ENCODE peak calls at places on chromosomes 16 and 17, in seven cellular contexts. One of them, this sample, is unnamed.

GRCh38 chr16:67277999-67278772 is 1.1 kb upstream of the PLEKHG4 start:
- DNase-seq in AG09309: peak
- DNase-seq in HCT116: no peak
- DNase-seq in WERI-Rb-1: no peak
- DNase-seq in prostate gland: no peak
- DNase-seq in right atrium auricular region: no peak
- DNase-seq in astrocyte of the cerebellum: peak
- DNase-seq in this sample: peak

GRCh38 chr17:55735784-55736405 is 13.2 kb upstream of the TMEM100 start:
- DNase-seq in WERI-Rb-1: no peak
- DNase-seq in AG09309: no peak
- DNase-seq in right atrium auricular region: no peak
- DNase-seq in astrocyte of the cerebellum: no peak
- DNase-seq in prostate gland: no peak
- DNase-seq in HCT116: peak
- DNase-seq in this sample: peak

GRCh38 chr16:20321671-20322070 is 5.6 kb downstream of the GP2 start:
- DNase-seq in prostate gland: no peak
- DNase-seq in AG09309: no peak
- DNase-seq in HCT116: no peak
- DNase-seq in astrocyte of the cerebellum: no peak
- DNase-seq in WERI-Rb-1: no peak
- DNase-seq in right atrium auricular region: no peak
- DNase-seq in this sample: no peak

GRCh38 chr17:3810019-3810418 is 9.0 kb upstream of the ITGAE start:
- DNase-seq in AG09309: no peak
- DNase-seq in astrocyte of the cerebellum: no peak
- DNase-seq in HCT116: no peak
- DNase-seq in prostate gland: no peak
- DNase-seq in right atrium auricular region: no peak
- DNase-seq in WERI-Rb-1: no peak
- DNase-seq in this sample: no peak

GRCh38 chr17:58335061-58335731 is 6.6 kb upstream of the TSPOAP1 start:
- DNase-seq in AG09309: no peak
- DNase-seq in WERI-Rb-1: no peak
- DNase-seq in prostate gland: no peak
- DNase-seq in HCT116: no peak
- DNase-seq in right atrium auricular region: no peak
- DNase-seq in astrocyte of the cerebellum: no peak
- DNase-seq in this sample: no peak

GRCh38 chr16:51374346-51374745 is 223.3 kb upstream of the SALL1 start:
- DNase-seq in prostate gland: no peak
- DNase-seq in right atrium auricular region: no peak
- DNase-seq in WERI-Rb-1: no peak
- DNase-seq in HCT116: no peak
- DNase-seq in AG09309: peak
- DNase-seq in astrocyte of the cerebellum: peak
- DNase-seq in this sample: peak

GRCh38 chr16:87436225-87437172 is 44.4 kb downstream of the MAP1LC3B start:
- DNase-seq in HCT116: no peak
- DNase-seq in prostate gland: no peak
- DNase-seq in astrocyte of the cerebellum: peak
- DNase-seq in WERI-Rb-1: no peak
- DNase-seq in AG09309: no peak
- DNase-seq in right atrium auricular region: no peak
- DNase-seq in this sample: peak

GRCh38 chr17:37490638-37491614 is 1.2 kb downstream of the DUSP14 start:
- DNase-seq in prostate gland: peak
- DNase-seq in AG09309: no peak
- DNase-seq in astrocyte of the cerebellum: peak
- DNase-seq in right atrium auricular region: peak
- DNase-seq in WERI-Rb-1: no peak
- DNase-seq in HCT116: peak
- DNase-seq in this sample: peak

GRCh38 chr17:69919789-69920188 is 155.2 kb upstream of the KCNJ16 start:
- DNase-seq in AG09309: no peak
- DNase-seq in astrocyte of the cerebellum: no peak
- DNase-seq in WERI-Rb-1: no peak
- DNase-seq in prostate gland: no peak
- DNase-seq in HCT116: no peak
- DNase-seq in right atrium auricular region: no peak
- DNase-seq in this sample: no peak

GRCh38 chr16:477758-478157 is 49.8 kb upstream of the CAPN15 start:
- DNase-seq in prostate gland: no peak
- DNase-seq in AG09309: no peak
- DNase-seq in WERI-Rb-1: no peak
- DNase-seq in right atrium auricular region: no peak
- DNase-seq in HCT116: no peak
- DNase-seq in astrocyte of the cerebellum: no peak
- DNase-seq in this sample: no peak

GRCh38 chr17:57523926-57524634 is 221.0 kb downstream of the CCDC182 start:
- DNase-seq in WERI-Rb-1: peak
- DNase-seq in right atrium auricular region: no peak
- DNase-seq in HCT116: peak
- DNase-seq in prostate gland: peak
- DNase-seq in astrocyte of the cerebellum: no peak
- DNase-seq in AG09309: no peak
- DNase-seq in this sample: peak

GRCh38 chr16:88905563-88905962 is 39.1 kb upstream of the PABPN1L start:
- DNase-seq in astrocyte of the cerebellum: no peak
- DNase-seq in AG09309: no peak
- DNase-seq in WERI-Rb-1: no peak
- DNase-seq in HCT116: no peak
- DNase-seq in right atrium auricular region: no peak
- DNase-seq in prostate gland: no peak
- DNase-seq in this sample: no peak

GRCh38 chr17:57636274-57636673 is 108.8 kb downstream of the CCDC182 start:
- DNase-seq in HCT116: no peak
- DNase-seq in astrocyte of the cerebellum: no peak
- DNase-seq in prostate gland: no peak
- DNase-seq in right atrium auricular region: no peak
- DNase-seq in WERI-Rb-1: peak
- DNase-seq in AG09309: no peak
- DNase-seq in this sample: no peak

GRCh38 chr16:68367034-68367433 is 56.2 kb downstream of the PRMT7 start:
- DNase-seq in astrocyte of the cerebellum: no peak
- DNase-seq in HCT116: peak
- DNase-seq in AG09309: no peak
- DNase-seq in WERI-Rb-1: peak
- DNase-seq in prostate gland: no peak
- DNase-seq in right atrium auricular region: no peak
- DNase-seq in this sample: peak

GRCh38 chr16:64534180-64534780 is 587.6 kb downstream of the CDH11 start:
- DNase-seq in AG09309: no peak
- DNase-seq in WERI-Rb-1: no peak
- DNase-seq in HCT116: no peak
- DNase-seq in right atrium auricular region: no peak
- DNase-seq in astrocyte of the cerebellum: no peak
- DNase-seq in prostate gland: no peak
- DNase-seq in this sample: peak

GRCh38 chr17:27800522-27800921 is at the start of gene NOS2:
- DNase-seq in HCT116: no peak
- DNase-seq in prostate gland: no peak
- DNase-seq in AG09309: no peak
- DNase-seq in astrocyte of the cerebellum: no peak
- DNase-seq in WERI-Rb-1: peak
- DNase-seq in right atrium auricular region: no peak
- DNase-seq in this sample: no peak

GRCh38 chr17:61828694-61829093 is 34.6 kb downstream of the BRIP1 start:
- DNase-seq in right atrium auricular region: no peak
- DNase-seq in WERI-Rb-1: no peak
- DNase-seq in prostate gland: no peak
- DNase-seq in AG09309: no peak
- DNase-seq in astrocyte of the cerebellum: no peak
- DNase-seq in HCT116: no peak
- DNase-seq in this sample: no peak

GRCh38 chr16:11135167-11135973 is 120.6 kb downstream of the SOCS1 start:
- DNase-seq in AG09309: peak
- DNase-seq in astrocyte of the cerebellum: no peak
- DNase-seq in right atrium auricular region: no peak
- DNase-seq in HCT116: no peak
- DNase-seq in prostate gland: no peak
- DNase-seq in WERI-Rb-1: no peak
- DNase-seq in this sample: peak

DNA sequence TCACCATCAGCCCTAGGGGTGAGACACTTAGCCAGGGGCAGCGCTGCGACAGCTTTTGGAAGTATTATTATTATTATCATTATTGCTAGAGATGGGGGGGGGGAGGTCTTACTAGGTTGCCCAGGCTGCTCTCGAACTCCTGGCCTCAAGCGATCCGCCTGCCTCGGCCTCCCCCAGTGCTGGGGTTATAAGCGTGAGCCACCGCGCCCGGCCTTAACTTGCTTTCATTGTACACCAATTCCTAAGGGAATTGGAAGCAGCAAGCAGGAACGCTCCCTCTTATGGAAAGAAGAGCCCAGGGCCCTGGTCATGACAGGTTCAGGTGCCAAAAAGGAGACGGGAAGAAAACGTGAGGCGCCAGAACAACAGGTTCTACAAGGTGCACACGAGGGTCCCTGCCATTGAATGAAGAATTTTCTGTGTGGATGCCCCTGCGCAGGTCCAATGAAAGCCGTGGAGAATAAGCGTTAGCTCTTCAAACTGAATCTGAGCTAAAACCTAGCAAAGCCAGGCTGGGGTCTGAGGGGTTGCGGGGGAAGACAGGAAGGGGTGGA is 522 bp upstream of the RPL38 start:
- DNase-seq in WERI-Rb-1: no peak
- DNase-seq in prostate gland: no peak
- DNase-seq in AG09309: no peak
- DNase-seq in right atrium auricular region: no peak
- DNase-seq in HCT116: no peak
- DNase-seq in astrocyte of the cerebellum: no peak
- DNase-seq in this sample: no peak
- H3K4me3 ChIP-seq in WERI-Rb-1: no peak
- H3K4me3 ChIP-seq in prostate gland: no peak
- H3K4me3 ChIP-seq in AG09309: peak
- H3K4me3 ChIP-seq in right atrium auricular region: no peak
- H3K4me3 ChIP-seq in HCT116: peak
- H3K4me3 ChIP-seq in astrocyte of the cerebellum: peak
- H3K4me3 ChIP-seq in this sample: peak

GRCh38 chr17:76887809-76888208 is 19.6 kb downstream of the MGAT5B start:
- DNase-seq in right atrium auricular region: no peak
- DNase-seq in HCT116: no peak
- DNase-seq in WERI-Rb-1: peak
- DNase-seq in prostate gland: no peak
- DNase-seq in astrocyte of the cerebellum: no peak
- DNase-seq in AG09309: no peak
- DNase-seq in this sample: no peak
- TF ChIP-seq CTCF in right atrium auricular region: no peak
- TF ChIP-seq CTCF in HCT116: peak
- TF ChIP-seq CTCF in WERI-Rb-1: peak
- TF ChIP-seq CTCF in prostate gland: no peak
- TF ChIP-seq CTCF in astrocyte of the cerebellum: peak
- TF ChIP-seq CTCF in AG09309: peak
- TF ChIP-seq CTCF in this sample: no peak

GRCh38 chr17:30002088-30002487 is 60.7 kb downstream of the EFCAB5 start:
- DNase-seq in astrocyte of the cerebellum: no peak
- DNase-seq in AG09309: no peak
- DNase-seq in right atrium auricular region: no peak
- DNase-seq in prostate gland: no peak
- DNase-seq in WERI-Rb-1: no peak
- DNase-seq in HCT116: no peak
- DNase-seq in this sample: no peak

GRCh38 chr17:30000001-30000754 is 58.7 kb downstream of the EFCAB5 start:
- DNase-seq in prostate gland: no peak
- DNase-seq in HCT116: no peak
- DNase-seq in WERI-Rb-1: no peak
- DNase-seq in astrocyte of the cerebellum: no peak
- DNase-seq in AG09309: no peak
- DNase-seq in right atrium auricular region: no peak
- DNase-seq in this sample: peak

GRCh38 chr17:30000755-30001257 is 59.4 kb downstream of the EFCAB5 start:
- DNase-seq in HCT116: no peak
- DNase-seq in astrocyte of the cerebellum: no peak
- DNase-seq in WERI-Rb-1: no peak
- DNase-seq in AG09309: no peak
- DNase-seq in prostate gland: no peak
- DNase-seq in right atrium auricular region: no peak
- DNase-seq in this sample: no peak

DNA sequence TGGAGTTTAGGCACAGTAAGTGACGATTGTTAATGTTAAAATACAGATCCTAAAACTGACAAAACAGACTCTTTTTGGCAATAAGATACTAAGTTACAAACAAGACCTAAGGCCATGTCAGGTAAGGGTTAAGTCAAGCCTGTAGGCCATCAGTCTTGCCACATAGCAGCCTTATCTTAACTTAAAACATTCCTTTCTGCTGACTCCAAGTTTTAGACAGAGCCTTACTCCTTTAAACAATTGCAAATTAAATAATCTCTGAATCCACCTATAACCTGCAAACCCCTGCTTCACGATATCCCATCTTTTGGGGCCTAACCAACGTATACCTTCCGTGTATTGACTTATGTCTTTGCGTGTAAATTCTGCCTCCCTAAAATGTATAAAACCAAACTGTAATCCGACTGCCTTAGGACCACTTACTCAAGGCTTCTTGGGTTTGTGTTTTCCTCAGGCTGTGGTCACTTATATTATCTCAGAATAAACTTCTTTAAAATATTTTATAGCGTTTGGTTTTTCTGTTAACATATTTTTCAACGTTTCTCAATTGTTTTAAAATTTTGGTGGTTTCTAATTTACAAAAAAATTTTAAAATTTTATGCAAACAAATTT is 64.4 kb downstream of the EFCAB5 start:
- DNase-seq in right atrium auricular region: no peak
- DNase-seq in HCT116: no peak
- DNase-seq in AG09309: no peak
- DNase-seq in WERI-Rb-1: no peak
- DNase-seq in astrocyte of the cerebellum: no peak
- DNase-seq in prostate gland: no peak
- DNase-seq in this sample: peak
- H3K4me3 ChIP-seq in right atrium auricular region: no peak
- H3K4me3 ChIP-seq in HCT116: no peak
- H3K4me3 ChIP-seq in AG09309: no peak
- H3K4me3 ChIP-seq in WERI-Rb-1: no peak
- H3K4me3 ChIP-seq in astrocyte of the cerebellum: no peak
- H3K4me3 ChIP-seq in prostate gland: no peak
- H3K4me3 ChIP-seq in this sample: no peak

DNA sequence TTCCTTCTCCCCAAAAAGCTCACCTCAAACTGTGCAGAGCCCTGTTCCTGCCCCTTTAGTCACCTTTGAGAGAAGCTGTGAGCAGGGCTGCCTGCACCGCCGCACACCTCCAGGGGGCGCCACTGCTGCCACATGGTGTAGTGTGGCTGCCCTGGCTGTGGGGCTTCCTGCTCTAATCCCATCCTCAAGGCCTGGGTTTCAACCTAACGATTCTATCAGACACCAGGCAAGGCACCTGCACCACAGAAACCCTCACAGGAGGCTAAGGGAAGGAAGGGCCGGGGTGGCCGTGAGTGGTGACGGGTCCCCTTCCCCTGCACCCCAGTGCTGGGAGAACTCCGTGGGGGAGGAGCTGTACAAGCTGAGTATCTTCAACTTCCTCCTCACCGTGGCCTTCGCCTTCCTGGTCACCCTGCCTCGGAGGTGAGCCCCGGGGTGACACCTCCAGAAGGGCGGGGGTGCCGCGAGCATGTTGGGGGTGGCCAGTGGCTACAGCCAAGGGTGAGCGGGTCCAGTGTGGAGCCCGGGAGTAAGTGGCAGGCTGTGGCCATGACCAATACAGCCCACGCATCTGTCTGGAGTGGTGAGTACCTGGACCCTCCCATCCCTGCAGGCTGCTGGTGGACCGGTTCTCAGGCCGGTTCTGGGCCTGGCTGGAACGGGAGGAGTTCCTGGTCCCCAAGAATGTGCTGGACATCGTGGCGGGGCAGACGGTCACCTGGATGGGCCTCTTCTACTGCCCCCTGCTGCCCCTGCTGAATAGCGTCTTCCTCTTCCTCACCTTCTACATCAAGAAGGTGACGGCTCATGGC is 7.0 kb downstream of the TMC8 start:
- DNase-seq in WERI-Rb-1: peak
- DNase-seq in astrocyte of the cerebellum: no peak
- DNase-seq in right atrium auricular region: no peak
- DNase-seq in HCT116: no peak
- DNase-seq in AG09309: no peak
- DNase-seq in prostate gland: no peak
- DNase-seq in this sample: no peak
- TF ChIP-seq CTCF in WERI-Rb-1: peak
- TF ChIP-seq CTCF in astrocyte of the cerebellum: peak
- TF ChIP-seq CTCF in right atrium auricular region: no peak
- TF ChIP-seq CTCF in HCT116: peak
- TF ChIP-seq CTCF in AG09309: peak
- TF ChIP-seq CTCF in prostate gland: no peak
- TF ChIP-seq CTCF in this sample: peak

This sample was measured in fibroblast of the aortic adventitia.